ENCODE peak calls at places on chromosome 19, in four cellular contexts. C is WTC11, X is K562, Q is HepG2. Z is an unnamed sample.

GRCh38 chr19:45507864-45508680 is 793 bp downstream of the VASP start:
- DNase-seq in X (peak), C (peak), Q (no peak), Z (no peak)

GRCh38 chr19:15875075-15875474 is 22.8 kb downstream of the CYP4F2 start:
- DNase-seq in Q (no peak), C (no peak), X (no peak), Z (no peak)

GRCh38 chr19:45356760-45357444 is 13.5 kb downstream of the ERCC2 start:
- DNase-seq in X (peak), Q (no peak), C (no peak), Z (no peak)

GRCh38 chr19:48509467-48510194 is 2.0 kb downstream of the LMTK3 start:
- DNase-seq in C (no peak), Q (no peak), X (no peak), Z (peak)

GRCh38 chr19:16034180-16034579 is 42.1 kb upstream of the TPM4 start:
- DNase-seq in C (no peak), Q (no peak), X (no peak), Z (no peak)

GRCh38 chr19:42088471-42089190 is 12.7 kb downstream of the ZNF574 start:
- DNase-seq in C (no peak), Q (no peak), X (no peak), Z (no peak)

GRCh38 chr19:35248310-35249145 is at the start of gene LSR:
- DNase-seq in C (peak), X (peak), Q (peak), Z (peak)

GRCh38 chr19:32719611-32720059 is at the start of gene TDRD12:
- DNase-seq in Q (no peak), C (peak), X (no peak), Z (peak)

GRCh38 chr19:1424182-1424955 is 13.8 kb upstream of the RPS15 start:
- DNase-seq in X (no peak), Q (peak), C (no peak), Z (no peak)

GRCh38 chr19:31058676-31059075 is 290.6 kb downstream of the TSHZ3 start:
- DNase-seq in C (no peak), X (no peak), Q (no peak), Z (no peak)

GRCh38 chr19:56875717-56876116 is 35.2 kb upstream of the PEG3 start:
- DNase-seq in X (no peak), C (no peak), Q (peak), Z (no peak)

GRCh38 chr19:572891-573825 is 762 bp downstream of the BSG start:
- DNase-seq in Q (no peak), C (no peak), X (peak), Z (no peak)

GRCh38 chr19:52748336-52748950 is 13.6 kb upstream of the ZNF611 start:
- DNase-seq in C (no peak), Q (peak), X (peak), Z (no peak)

GRCh38 chr19:3102239-3103140 is 8.3 kb downstream of the GNA11 start:
- DNase-seq in Q (no peak), C (no peak), X (no peak), Z (no peak)

GRCh38 chr19:10260141-10260584 is 8.1 kb downstream of the MRPL4 start:
- DNase-seq in C (no peak), X (peak), Q (peak), Z (no peak)

GRCh38 chr19:14385492-14385891 is 4.2 kb downstream of the ADGRE5 start:
- DNase-seq in Q (no peak), C (no peak), X (no peak), Z (no peak)

GRCh38 chr19:7519411-7520130 is 2.9 kb upstream of the MCOLN1 start:
- DNase-seq in X (no peak), Q (no peak), C (no peak), Z (no peak)

GRCh38 chr19:40542197-40542859 is 34.3 kb upstream of the SHKBP1 start:
- DNase-seq in X (no peak), Q (no peak), C (no peak), Z (no peak)

GRCh38 chr19:14474827-14475226 is 327 bp downstream of the PTGER1 start:
- DNase-seq in X (no peak), C (no peak), Q (no peak), Z (no peak)

GRCh38 chr19:53057904-53058579 is 13.5 kb downstream of the ERVV-2 start:
- DNase-seq in C (peak), Q (no peak), X (no peak), Z (no peak)

GRCh38 chr19:58366576-58367430 is 4.3 kb upstream of the ZNF497 start:
- DNase-seq in X (no peak), Q (no peak), C (no peak), Z (no peak)

GRCh38 chr19:33862991-33863390 is 66.3 kb downstream of the KCTD15 start:
- DNase-seq in C (no peak), Q (no peak), X (no peak), Z (no peak)

GRCh38 chr19:49409441-49410029 is 13.7 kb downstream of the PTH2 start:
- DNase-seq in Q (no peak), C (no peak), X (peak), Z (no peak)

GRCh38 chr19:33747273-33747672 is 49.4 kb upstream of the KCTD15 start:
- DNase-seq in Q (no peak), C (no peak), X (no peak), Z (no peak)

GRCh38 chr19:55591555-55591954 is 7.8 kb downstream of the FIZ1 start:
- DNase-seq in Q (no peak), C (peak), X (peak), Z (no peak)
- TF ChIP-seq ESRRA in Q (no peak), C (no peak), X (no peak), Z (no peak)

DNA sequence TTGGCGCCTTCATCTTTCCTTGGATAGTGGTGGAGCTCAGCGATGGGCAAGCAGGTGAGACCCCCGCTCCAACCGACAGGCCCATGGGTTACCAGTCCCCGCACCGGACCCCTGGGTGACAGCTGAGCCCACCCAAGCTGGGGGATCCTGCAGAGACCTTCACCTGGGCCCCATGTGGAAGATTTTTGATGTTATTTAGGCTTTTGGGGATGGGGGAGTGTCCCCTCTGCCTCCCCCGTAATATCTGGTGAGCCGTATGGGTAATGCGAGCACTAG is 4.9 kb upstream of the LILRA5 start:
- DNase-seq in C (no peak), Q (no peak), X (no peak), Z (no peak)
- TF ChIP-seq JUN in C (no peak), Q (no peak), X (no peak), Z (no peak)

DNA sequence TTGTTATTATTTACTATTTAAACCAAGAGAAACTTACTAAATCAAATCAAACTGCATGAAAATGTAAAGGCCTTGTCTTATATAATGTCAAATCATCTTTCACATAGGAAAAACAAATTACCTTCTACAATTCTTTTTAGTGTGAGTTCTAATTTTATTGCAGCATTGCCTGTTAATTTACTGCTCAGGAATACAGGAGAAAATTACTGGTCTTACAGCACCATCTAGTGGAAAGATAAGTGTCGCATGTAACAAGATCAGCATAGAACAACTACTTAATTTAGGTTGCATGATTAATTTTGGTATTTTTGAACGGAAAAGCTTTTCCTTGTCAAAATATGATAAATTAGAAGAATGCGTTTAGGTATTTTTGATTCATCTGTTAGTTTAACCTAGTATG is 502.7 kb downstream of the UQCRFS1 start:
- DNase-seq in C (no peak), Q (peak), X (peak), Z (peak)
- TF ChIP-seq ESRRA in C (no peak), Q (no peak), X (no peak), Z (no peak)

DNA sequence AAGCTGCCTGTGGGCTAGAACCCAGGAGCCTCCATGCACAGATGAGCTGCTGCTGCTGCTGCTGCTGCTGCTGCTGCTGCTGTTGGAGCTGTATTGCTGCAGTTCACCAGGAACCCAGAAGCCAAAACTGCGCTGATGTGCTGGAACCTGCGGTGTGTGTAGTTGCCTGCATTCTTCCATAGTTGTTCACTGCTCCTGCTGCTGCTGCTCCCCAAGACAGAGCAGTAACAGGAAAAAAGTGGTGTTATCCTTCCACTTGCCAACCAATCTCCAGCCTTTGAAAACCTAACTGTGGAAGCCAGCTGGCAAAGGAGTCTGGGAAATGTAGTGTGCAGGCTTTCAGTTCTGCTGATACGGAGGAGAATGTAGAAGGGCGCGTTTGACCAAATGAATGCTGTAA is 37.9 kb downstream of the ARHGAP35 start:
- DNase-seq in C (no peak), X (no peak), Q (no peak), Z (no peak)
- TF ChIP-seq JUN in C (no peak), X (no peak), Q (no peak), Z (no peak)

GRCh38 chr19:17766543-17767131 is 15.4 kb downstream of the FCHO1 start:
- DNase-seq in X (peak), Q (peak), C (peak), Z (peak)
- TF ChIP-seq ESRRA in X (no peak), Q (peak), C (no peak), Z (peak)

Z was measured in A549.